ENCODE peak calls at places on chromosome 9, in ten cellular contexts. C is HCT116, O is spleen, E is ovary, Q is uterus, T is K562, H is heart left ventricle, G is H1, X is IMR-90, U is A549. M is an unnamed sample.

GRCh38 chr9:92035687-92036410 is 79.4 kb downstream of the SPTLC1 start:
- DNase-seq in C (no peak), O (no peak), E (peak), Q (peak), T (no peak), H (no peak), G (no peak), X (peak), U (no peak), M (no peak)

GRCh38 chr9:113463418-113464285 is at the start of gene RGS3:
- DNase-seq in C (peak), O (no peak), E (peak), Q (no peak), T (peak), H (peak), G (peak), X (no peak), U (peak), M (no peak)

GRCh38 chr9:84953797-84954695 is 284.5 kb downstream of the NTRK2 start:
- DNase-seq in C (peak), O (peak), E (peak), Q (peak), T (peak), H (peak), G (peak), X (peak), U (peak), M (peak)

GRCh38 chr9:27362447-27363210 is 65.7 kb upstream of the EQTN start:
- DNase-seq in C (no peak), O (no peak), E (no peak), Q (no peak), T (no peak), H (no peak), G (no peak), X (no peak), U (no peak), M (no peak)

GRCh38 chr9:95971815-95972214 is 96.3 kb downstream of the ERCC6L2 start:
- DNase-seq in C (no peak), O (no peak), E (no peak), Q (no peak), T (no peak), H (no peak), G (no peak), X (no peak), U (no peak), M (no peak)

GRCh38 chr9:82367016-82367415 is 378.4 kb downstream of the SPATA31D1 start:
- DNase-seq in C (no peak), O (no peak), E (no peak), Q (no peak), T (no peak), H (no peak), G (no peak), X (no peak), U (no peak), M (no peak)

GRCh38 chr9:118522093-118523028 is 818.2 kb downstream of the TLR4 start:
- DNase-seq in C (no peak), O (no peak), E (no peak), Q (no peak), T (peak), H (no peak), G (peak), X (no peak), U (peak), M (no peak)

GRCh38 chr9:800561-800960 is 40.9 kb upstream of the DMRT1 start:
- DNase-seq in C (no peak), O (no peak), E (no peak), Q (no peak), T (no peak), H (no peak), G (no peak), X (no peak), U (no peak), M (no peak)

GRCh38 chr9:85215936-85216335 is 525.8 kb downstream of the AGTPBP1 start:
- DNase-seq in C (no peak), O (no peak), E (no peak), Q (no peak), T (no peak), H (no peak), G (no peak), X (no peak), U (no peak), M (no peak)

GRCh38 chr9:127520941-127521918 is 69.9 kb downstream of the LRSAM1 start:
- DNase-seq in C (no peak), O (no peak), E (peak), Q (no peak), T (no peak), H (peak), G (no peak), X (peak), U (no peak), M (no peak)

DNA sequence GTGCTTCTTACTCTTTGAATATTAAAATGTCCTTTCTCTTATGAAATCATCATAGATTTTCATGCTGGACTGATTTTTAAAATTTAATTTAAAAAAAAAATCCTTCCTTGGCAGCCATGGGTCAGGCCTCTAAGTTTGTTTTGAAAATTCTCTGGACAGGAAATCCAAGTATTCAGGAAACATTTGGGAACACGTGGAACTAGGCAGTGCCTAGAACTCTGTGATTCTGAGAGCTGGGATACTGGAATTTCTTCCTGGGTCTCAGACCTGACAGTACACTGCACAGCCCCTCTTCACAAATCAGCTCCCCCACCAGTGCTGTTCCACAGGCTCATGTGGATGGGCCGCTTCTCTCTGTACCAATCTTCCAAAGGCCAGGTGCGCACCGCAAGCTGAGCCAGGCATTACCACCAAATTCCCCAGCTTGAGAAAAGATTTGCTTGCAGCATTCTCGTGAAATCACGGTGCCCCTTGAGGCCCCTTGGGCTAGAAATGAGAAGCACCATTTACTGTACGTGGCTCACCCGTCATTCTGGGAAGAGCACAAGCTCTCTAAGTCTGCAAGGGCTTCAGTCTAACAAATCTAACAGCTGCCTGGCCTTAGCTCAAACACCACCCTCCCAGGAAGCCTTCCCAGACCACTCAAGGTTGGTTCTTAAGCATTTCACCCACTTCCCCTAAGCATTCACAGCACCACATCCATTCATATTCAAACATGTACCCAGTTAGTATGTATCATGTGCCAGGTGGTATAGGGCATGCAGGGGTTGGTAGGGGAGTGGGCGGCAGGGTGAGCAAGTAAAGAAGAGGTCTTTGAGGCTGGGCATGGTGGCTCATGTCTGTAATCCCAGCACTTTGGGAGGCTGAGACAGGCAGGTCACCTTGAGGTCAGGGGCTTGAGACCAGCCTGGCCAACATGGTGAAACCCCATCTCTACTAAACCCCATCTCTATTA is 26.5 kb downstream of the B4GALT1 start:
- DNase-seq in C (no peak), O (no peak), E (no peak), Q (no peak), T (no peak), H (no peak), G (no peak), X (no peak), U (no peak), M (no peak)
- TF ChIP-seq POLR2A in C (no peak), O (no peak), E (no peak), Q (no peak), T (no peak), H (no peak), G (no peak), X (no peak), U (no peak), M (no peak)

DNA sequence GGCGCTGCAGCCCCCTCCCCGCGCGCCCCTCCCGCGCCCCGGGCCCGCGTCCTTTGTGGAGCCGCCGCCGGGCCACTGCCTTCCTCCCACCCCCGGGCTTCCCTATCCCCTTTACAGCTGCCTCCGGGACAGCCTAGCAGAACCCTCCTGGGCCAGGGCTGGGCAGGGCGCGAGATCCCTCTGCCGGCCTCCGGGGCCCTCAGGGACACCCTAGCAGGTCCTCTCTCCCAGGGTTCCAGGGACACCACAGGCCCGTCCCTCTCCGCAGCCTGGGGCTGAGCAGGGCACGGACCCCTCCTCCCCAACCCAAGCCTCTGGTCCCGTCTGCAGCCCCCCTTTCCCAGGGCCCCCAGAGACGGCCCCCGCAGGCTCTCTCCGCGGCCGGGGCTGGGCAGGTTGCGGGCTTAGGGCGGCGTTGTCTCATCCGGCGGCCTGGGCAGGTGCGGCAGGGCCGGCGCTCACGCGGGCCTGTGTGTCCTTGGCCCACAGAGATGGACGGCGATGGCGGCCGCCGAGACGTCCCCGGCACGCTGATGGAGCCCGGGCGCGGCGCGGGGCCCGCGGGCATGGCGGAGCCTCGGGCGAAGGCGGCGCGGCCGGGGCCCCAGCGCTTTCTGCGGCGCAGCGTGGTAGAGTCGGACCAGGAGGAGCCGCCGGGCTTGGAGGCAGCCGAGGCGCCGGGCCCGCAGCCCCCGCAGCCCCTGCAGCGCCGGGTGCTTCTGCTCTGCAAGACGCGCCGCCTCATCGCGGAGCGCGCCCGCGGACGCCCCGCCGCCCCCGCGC is 691 bp downstream of the WNK2 start:
- DNase-seq in C (no peak), O (no peak), E (peak), Q (no peak), T (no peak), H (peak), G (peak), X (no peak), U (no peak), M (no peak)
- H3K4me3 ChIP-seq in C (peak), O (peak), E (peak), Q (peak), T (peak), H (peak), G (peak), X (no peak), U (peak), M (peak)

GRCh38 chr9:107637421-107638420 is 148.2 kb upstream of the KLF4 start:
- DNase-seq in C (no peak), O (peak), E (peak), Q (peak), T (no peak), H (peak), G (peak), X (peak), U (peak), M (peak)
- TF ChIP-seq POLR2A in C (no peak), O (no peak), E (peak), Q (peak), T (no peak), H (peak), G (peak), X (peak), U (no peak), M (peak)

DNA sequence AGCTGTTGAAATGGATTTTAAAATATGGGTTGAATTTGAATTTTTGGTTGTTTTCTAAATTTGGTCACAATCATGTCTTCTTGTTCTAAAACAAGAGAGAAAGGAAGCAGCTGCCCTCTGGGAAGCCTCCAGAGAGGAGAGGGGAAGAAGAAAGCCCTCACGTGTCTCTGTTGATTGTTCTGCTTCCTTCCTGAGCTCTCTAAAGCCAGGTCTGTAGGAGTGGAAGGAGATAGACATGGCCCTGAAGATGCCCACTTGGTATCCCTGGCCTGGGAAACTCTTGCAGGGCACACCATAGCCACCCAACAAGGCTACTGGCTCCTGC is 59.6 kb downstream of the GALNT12 start:
- DNase-seq in C (no peak), O (no peak), E (no peak), Q (no peak), T (no peak), H (no peak), G (no peak), X (no peak), U (no peak), M (no peak)
- H3K4me3 ChIP-seq in C (no peak), O (no peak), E (no peak), Q (no peak), T (no peak), H (no peak), G (no peak), X (no peak), U (no peak), M (no peak)

DNA sequence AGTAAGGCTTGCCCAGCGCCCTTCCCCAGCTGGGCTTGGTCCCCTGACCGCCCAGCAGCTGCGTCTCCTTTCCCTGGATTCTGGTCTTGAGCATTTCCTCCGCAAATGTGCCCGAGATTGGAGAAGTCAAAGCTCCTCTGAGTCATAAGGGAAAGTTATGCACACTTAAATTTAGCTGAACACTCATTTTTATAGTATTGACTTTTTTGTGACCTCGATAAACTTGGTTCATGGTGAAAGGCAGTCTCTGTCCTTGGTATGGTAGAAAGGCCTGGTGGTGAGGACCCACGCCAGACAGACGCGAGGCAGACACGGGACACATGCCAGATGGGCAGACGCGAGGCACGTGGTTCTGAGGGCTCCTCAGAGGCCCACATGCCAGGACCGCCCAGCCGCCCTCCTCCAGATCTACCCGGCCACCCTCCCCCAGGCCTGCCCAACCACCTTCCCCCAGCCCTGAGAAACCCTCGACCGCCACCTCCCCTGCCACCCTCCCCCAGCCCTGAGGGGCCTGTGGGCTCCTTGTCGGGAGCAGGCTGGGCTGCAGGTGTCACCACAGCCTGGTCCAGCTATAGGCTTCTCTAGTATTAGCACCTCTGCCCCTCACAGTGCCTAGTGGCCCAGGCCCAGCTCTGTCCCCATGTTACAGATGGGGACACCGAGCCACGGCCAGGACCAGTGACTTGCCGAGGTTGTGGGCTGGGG is 60.9 kb upstream of the CACNA1B start:
- DNase-seq in C (no peak), O (peak), E (no peak), Q (no peak), T (no peak), H (no peak), G (no peak), X (no peak), U (no peak), M (no peak)
- TF ChIP-seq POLR2A in C (no peak), O (no peak), E (no peak), Q (no peak), T (no peak), H (no peak), G (no peak), X (no peak), U (no peak), M (no peak)